ENCODE peak calls at places on chromosomes 13 and 19, in nine cellular contexts. P is germinal center; J is activated T-helper 9 cell treated with anti-CD3 and anti-CD28 coated beads, Interleukin-2, amount 50 U/mL, for 16 hours; S is T follicular helper cell; R is fibroblast of pulmonary artery; I is amygdala; L is KBM-7; B is heart left ventricle; D is activated naive CD4-positive, alpha-beta T cell treated with anti-CD3 and anti-CD28 coated beads, Interleukin-2, amount 50 U/mL, for 72 hours. V is an unnamed sample.

GRCh38 chr13:47420012-47420411 is 523.2 kb upstream of the HTR2A start:
- DNase-seq in B (no peak), L (no peak), R (no peak), P (no peak), S (no peak), I (no peak), D (no peak), J (no peak), V (no peak)

GRCh38 chr13:89163081-89163480 is 1491.9 kb downstream of the SLITRK5 start:
- DNase-seq in L (no peak), J (no peak), B (no peak), S (no peak), R (no peak), P (no peak), I (no peak), D (no peak), V (peak)

GRCh38 chr13:100269837-100270236 is 180.9 kb downstream of the PCCA start:
- DNase-seq in I (peak), L (no peak), J (no peak), B (peak), R (peak), S (no peak), P (no peak), D (no peak), V (peak)

GRCh38 chr13:62014299-62014698 is 598.6 kb upstream of the PCDH20 start:
- DNase-seq in D (no peak), B (no peak), S (no peak), I (no peak), R (peak), L (peak), P (no peak), J (no peak), V (no peak)

GRCh38 chr13:79451500-79451962 is 29.4 kb upstream of the NDFIP2 start:
- DNase-seq in I (no peak), S (peak), D (peak), R (peak), J (peak), B (no peak), L (peak), P (peak), V (peak)

GRCh38 chr19:10699650-10700335 is 1.4 kb upstream of the QTRT1 start:
- DNase-seq in L (peak), P (peak), D (peak), R (peak), J (peak), S (peak), B (no peak), I (no peak), V (peak)

GRCh38 chr19:47228937-47229673 is 1.9 kb downstream of the BBC3 start:
- DNase-seq in P (no peak), D (peak), S (no peak), J (no peak), B (no peak), L (peak), R (peak), I (no peak), V (peak)

GRCh38 chr19:32829345-32829896 is 40.1 kb downstream of the SLC7A9 start:
- DNase-seq in P (no peak), B (peak), S (no peak), I (no peak), R (no peak), J (no peak), L (no peak), D (peak), V (no peak)

GRCh38 chr13:26051231-26052135 is at the start of gene SHISA2:
- DNase-seq in J (peak), I (no peak), S (peak), P (peak), R (peak), D (peak), B (no peak), L (no peak), V (peak)

GRCh38 chr19:48372904-48373303 is 8.7 kb downstream of the SYNGR4 start:
- DNase-seq in S (no peak), J (no peak), B (no peak), I (no peak), D (no peak), R (no peak), L (no peak), P (no peak), V (no peak)

GRCh38 chr13:43573787-43574562 is 212.8 kb downstream of the ENOX1 start:
- DNase-seq in D (no peak), R (peak), B (no peak), S (no peak), L (no peak), I (no peak), P (no peak), J (no peak), V (peak)

GRCh38 chr13:41622545-41623429 is 165.4 kb downstream of the RGCC start:
- DNase-seq in J (no peak), P (no peak), B (no peak), R (peak), L (peak), I (no peak), D (no peak), S (no peak), V (peak)

GRCh38 chr19:44113784-44114390 is 688 bp downstream of the ZNF225 start:
- DNase-seq in I (no peak), S (no peak), R (no peak), P (peak), D (no peak), L (peak), J (no peak), B (no peak), V (no peak)

GRCh38 chr13:27450921-27451461 is 627 bp upstream of the MTIF3 start:
- DNase-seq in D (peak), I (no peak), J (peak), S (no peak), B (peak), L (peak), R (peak), P (peak), V (peak)

GRCh38 chr19:54364775-54365257 is at the start of gene LAIR1:
- DNase-seq in R (no peak), B (peak), L (peak), J (peak), I (no peak), D (peak), P (no peak), S (peak), V (no peak)

GRCh38 chr13:73179906-73180305 is 121.1 kb downstream of the KLF5 start:
- DNase-seq in R (no peak), B (no peak), J (no peak), L (no peak), I (no peak), S (no peak), D (no peak), P (no peak), V (peak)

GRCh38 chr19:46979103-46979769 is 40.4 kb upstream of the NPAS1 start:
- DNase-seq in S (no peak), J (no peak), P (no peak), L (no peak), I (no peak), B (no peak), R (no peak), D (no peak), V (no peak)

GRCh38 chr13:27504541-27504940 is 54.2 kb upstream of the MTIF3 start:
- DNase-seq in R (no peak), S (no peak), I (no peak), B (no peak), J (no peak), P (no peak), L (no peak), D (no peak), V (no peak)

GRCh38 chr13:86974995-86975328 is 696.2 kb upstream of the SLITRK5 start:
- DNase-seq in B (no peak), J (no peak), D (no peak), P (no peak), R (no peak), L (no peak), S (no peak), I (no peak), V (no peak)

GRCh38 chr19:33773704-33774624 is 22.7 kb upstream of the KCTD15 start:
- DNase-seq in I (no peak), D (no peak), L (no peak), R (no peak), J (no peak), B (no peak), S (no peak), P (no peak), V (no peak)